ENCODE peak calls at places on chromosomes 11 and 22, in four cellular contexts. One of them, this sample, is unnamed.

GRCh38 chr22:21448627-21449416 is 18.4 kb upstream of the TMEM191C start:
- DNase-seq in upper lobe of right lung: peak; percentile 44
- DNase-seq in hepatocyte: no peak
- DNase-seq in psoas muscle: peak; percentile 48
- DNase-seq in this sample: no peak

GRCh38 chr22:26957176-26957575 is 299.8 kb downstream of the MIAT start:
- DNase-seq in upper lobe of right lung: no peak
- DNase-seq in hepatocyte: no peak
- DNase-seq in psoas muscle: no peak
- DNase-seq in this sample: no peak

GRCh38 chr11:62710001-62710345 is 2.5 kb downstream of the GNG3 start:
- DNase-seq in upper lobe of right lung: peak; percentile 60
- DNase-seq in hepatocyte: peak; percentile 30
- DNase-seq in psoas muscle: no peak
- DNase-seq in this sample: no peak

GRCh38 chr11:43010042-43010441 is 301.8 kb upstream of the API5 start:
- DNase-seq in upper lobe of right lung: no peak
- DNase-seq in hepatocyte: no peak
- DNase-seq in psoas muscle: no peak
- DNase-seq in this sample: no peak

GRCh38 chr11:116472661-116473060 is 300.1 kb downstream of the BUD13 start:
- DNase-seq in upper lobe of right lung: no peak
- DNase-seq in hepatocyte: peak; percentile 69
- DNase-seq in psoas muscle: no peak
- DNase-seq in this sample: no peak

GRCh38 chr11:36235750-36236149 is 53.5 kb downstream of the COMMD9 start:
- DNase-seq in upper lobe of right lung: no peak
- DNase-seq in hepatocyte: peak; percentile 30
- DNase-seq in psoas muscle: no peak
- DNase-seq in this sample: no peak

GRCh38 chr22:38191115-38191514 is 9.5 kb upstream of the PLA2G6 start:
- DNase-seq in upper lobe of right lung: no peak
- DNase-seq in hepatocyte: no peak
- DNase-seq in psoas muscle: no peak
- DNase-seq in this sample: no peak

GRCh38 chr11:112518371-112518770 is 257.7 kb upstream of the PLET1 start:
- DNase-seq in upper lobe of right lung: no peak
- DNase-seq in hepatocyte: no peak
- DNase-seq in psoas muscle: no peak
- DNase-seq in this sample: no peak

GRCh38 chr11:86511086-86511551 is 136.4 kb downstream of the CCDC81 start:
- DNase-seq in upper lobe of right lung: no peak
- DNase-seq in hepatocyte: peak; percentile 27
- DNase-seq in psoas muscle: no peak
- DNase-seq in this sample: no peak

GRCh38 chr22:46029036-46029435 is 52.1 kb upstream of the WNT7B start:
- DNase-seq in upper lobe of right lung: no peak
- DNase-seq in hepatocyte: no peak
- DNase-seq in psoas muscle: no peak
- DNase-seq in this sample: no peak

GRCh38 chr11:68843052-68843561 is 1.4 kb upstream of the CPT1A start:
- DNase-seq in upper lobe of right lung: no peak
- DNase-seq in hepatocyte: no peak
- DNase-seq in psoas muscle: no peak
- DNase-seq in this sample: no peak

GRCh38 chr22:39185601-39186012 is 33.1 kb upstream of the CBX7 start:
- DNase-seq in upper lobe of right lung: peak; percentile 73
- DNase-seq in hepatocyte: no peak
- DNase-seq in psoas muscle: peak; percentile 83
- DNase-seq in this sample: no peak

GRCh38 chr11:108635106-108635505 is 29.8 kb upstream of the DDX10 start:
- DNase-seq in upper lobe of right lung: no peak
- DNase-seq in hepatocyte: no peak
- DNase-seq in psoas muscle: no peak
- DNase-seq in this sample: no peak

GRCh38 chr22:39457546-39458442 is 982 bp downstream of the MGAT3 start:
- DNase-seq in upper lobe of right lung: no peak
- DNase-seq in hepatocyte: no peak
- DNase-seq in psoas muscle: no peak
- DNase-seq in this sample: no peak

GRCh38 chr22:46002757-46003270 is 25.9 kb upstream of the WNT7B start:
- DNase-seq in upper lobe of right lung: peak; percentile 58
- DNase-seq in hepatocyte: no peak
- DNase-seq in psoas muscle: peak; percentile 66
- DNase-seq in this sample: no peak

GRCh38 chr22:49331878-49332277 is 495.8 kb downstream of the BRD1 start:
- DNase-seq in upper lobe of right lung: peak; percentile 48
- DNase-seq in hepatocyte: no peak
- DNase-seq in psoas muscle: no peak
- DNase-seq in this sample: no peak
- H3K4me1 ChIP-seq in upper lobe of right lung: no peaks in the 10 kb centered on the region
- H3K4me1 ChIP-seq in hepatocyte: no peaks in the 10 kb centered on the region
- H3K4me1 ChIP-seq in psoas muscle: no peaks in the 10 kb centered on the region
- H3K4me1 ChIP-seq in this sample: no peaks in the 10 kb centered on the region

DNA sequence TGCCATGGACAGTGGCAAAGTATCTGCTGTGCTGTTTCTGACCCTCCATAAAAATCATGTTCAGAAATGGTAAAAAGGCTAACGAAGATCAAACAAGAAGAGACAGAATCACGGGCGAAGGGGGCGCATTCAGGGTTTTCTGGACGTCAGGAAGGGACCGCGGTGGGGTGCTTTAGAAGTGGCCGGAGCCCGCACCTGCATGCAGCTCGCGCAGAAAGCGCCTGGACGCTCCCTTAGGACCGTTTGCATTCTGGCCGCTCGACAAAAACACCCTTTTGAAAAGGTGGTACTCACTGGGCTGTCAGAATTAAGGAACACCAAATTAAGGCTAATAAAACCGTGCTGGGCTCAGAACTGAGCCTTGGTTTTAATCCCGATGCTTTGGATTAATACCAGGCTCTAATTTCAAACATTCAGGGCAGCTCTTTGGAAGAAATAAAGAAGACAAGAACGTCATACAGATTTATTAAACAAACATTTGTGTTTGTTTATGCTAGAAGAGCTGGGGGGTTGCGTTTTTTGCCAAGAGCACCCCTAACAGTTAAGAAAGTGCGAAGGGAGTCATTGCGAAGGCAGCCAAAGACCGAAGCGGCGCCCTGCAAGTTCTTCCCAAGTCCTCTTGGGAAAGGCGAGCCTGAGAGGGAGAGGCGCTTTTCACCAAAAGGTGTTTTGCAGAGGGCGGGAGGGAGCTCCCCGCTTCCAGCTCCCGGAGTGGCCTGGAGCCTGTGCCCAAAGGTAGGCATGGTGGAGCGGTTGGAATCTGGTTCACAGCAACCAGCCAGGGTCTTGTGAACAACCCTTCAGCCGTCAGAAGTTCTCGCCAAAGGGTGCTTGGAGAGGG is 47.7 kb upstream of the DBX1 start:
- DNase-seq in upper lobe of right lung: peak; percentile 68
- DNase-seq in hepatocyte: no peak
- DNase-seq in psoas muscle: no peak
- DNase-seq in this sample: no peak
- H3K27me3 ChIP-seq in upper lobe of right lung: peaks cover 50% of the 10 kb centered on the region
- H3K27me3 ChIP-seq in hepatocyte: peaks cover 67% of the 10 kb centered on the region
- H3K27me3 ChIP-seq in psoas muscle: peaks cover 13% of the 10 kb centered on the region
- H3K27me3 ChIP-seq in this sample: no peaks in the 10 kb centered on the region

GRCh38 chr11:119445850-119446249 is 22.9 kb upstream of the THY1 start:
- DNase-seq in upper lobe of right lung: no peak
- DNase-seq in hepatocyte: peak; percentile 46
- DNase-seq in psoas muscle: no peak
- DNase-seq in this sample: no peak
- H3K4me1 ChIP-seq in upper lobe of right lung: no peaks in the 10 kb centered on the region
- H3K4me1 ChIP-seq in hepatocyte: peaks cover 9% of the 10 kb centered on the region
- H3K4me1 ChIP-seq in psoas muscle: no peaks in the 10 kb centered on the region
- H3K4me1 ChIP-seq in this sample: peaks cover 6% of the 10 kb centered on the region

GRCh38 chr22:29511126-29511854 is 31.3 kb downstream of the NEFH start:
- DNase-seq in upper lobe of right lung: no peak
- DNase-seq in hepatocyte: no peak
- DNase-seq in psoas muscle: no peak
- DNase-seq in this sample: no peak
- H3K27me3 ChIP-seq in upper lobe of right lung: no peaks in the 10 kb centered on the region
- H3K27me3 ChIP-seq in hepatocyte: no peaks in the 10 kb centered on the region
- H3K27me3 ChIP-seq in psoas muscle: no peaks in the 10 kb centered on the region
- H3K27me3 ChIP-seq in this sample: no peaks in the 10 kb centered on the region

GRCh38 chr11:44737686-44738085 is 10.9 kb downstream of the TSPAN18 start:
- DNase-seq in upper lobe of right lung: no peak
- DNase-seq in hepatocyte: no peak
- DNase-seq in psoas muscle: no peak
- DNase-seq in this sample: no peak
- H3K4me1 ChIP-seq in upper lobe of right lung: no peaks in the 10 kb centered on the region
- H3K4me1 ChIP-seq in hepatocyte: no peaks in the 10 kb centered on the region
- H3K4me1 ChIP-seq in psoas muscle: no peaks in the 10 kb centered on the region
- H3K4me1 ChIP-seq in this sample: no peaks in the 10 kb centered on the region

GRCh38 chr11:119916568-119916967 is 187.6 kb upstream of the NECTIN1 start:
- DNase-seq in upper lobe of right lung: no peak
- DNase-seq in hepatocyte: no peak
- DNase-seq in psoas muscle: no peak
- DNase-seq in this sample: peak; percentile 62

GRCh38 chr11:119921571-119921970 is 192.6 kb upstream of the NECTIN1 start:
- DNase-seq in upper lobe of right lung: no peak
- DNase-seq in hepatocyte: no peak
- DNase-seq in psoas muscle: no peak
- DNase-seq in this sample: no peak

GRCh38 chr11:119919656-119920055 is 190.7 kb upstream of the NECTIN1 start:
- DNase-seq in upper lobe of right lung: no peak
- DNase-seq in hepatocyte: no peak
- DNase-seq in psoas muscle: no peak
- DNase-seq in this sample: no peak

GRCh38 chr11:119918356-119918755 is 189.4 kb upstream of the NECTIN1 start:
- DNase-seq in upper lobe of right lung: no peak
- DNase-seq in hepatocyte: no peak
- DNase-seq in psoas muscle: no peak
- DNase-seq in this sample: no peak

GRCh38 chr11:119920666-119921065 is 191.7 kb upstream of the NECTIN1 start:
- DNase-seq in upper lobe of right lung: no peak
- DNase-seq in hepatocyte: no peak
- DNase-seq in psoas muscle: no peak
- DNase-seq in this sample: no peak
- H3K27me3 ChIP-seq in upper lobe of right lung: no peaks in the 10 kb centered on the region
- H3K27me3 ChIP-seq in hepatocyte: peaks cover 5% of the 10 kb centered on the region
- H3K27me3 ChIP-seq in psoas muscle: peaks cover 49% of the 10 kb centered on the region
- H3K27me3 ChIP-seq in this sample: no peaks in the 10 kb centered on the region

This sample was measured in Caco-2.